ENCODE peak calls at places on chromosome 4, in ten cellular contexts. B is Peyer's patch, M is lung, A is IMR-90, E is adrenal gland, P is aorta, I is Panc1, N is colonic mucosa, H is upper lobe of left lung, D is astrocyte. Q is an unnamed sample.

GRCh38 chr4:1822568-1823544 is 29.8 kb downstream of the FGFR3 start:
- DNase-seq in M (no peak), H (peak; percentile 73), P (no peak), B (no peak), D (no peak), N (no peak), E (no peak), A (no peak), I (no peak), Q (no peak)

GRCh38 chr4:54941994-54942552 is 183.3 kb downstream of the KDR start:
- DNase-seq in I (no peak), B (no peak), D (no peak), H (no peak), N (no peak), E (peak; percentile 22), P (no peak), A (no peak), M (no peak), Q (no peak)

GRCh38 chr4:176340871-176341685 is 21.3 kb downstream of the SPCS3 start:
- DNase-seq in A (peak; percentile 66), I (no peak), P (no peak), H (no peak), B (no peak), E (no peak), D (no peak), M (no peak), N (no peak), Q (no peak)

GRCh38 chr4:113901994-113902787 is 77.3 kb downstream of the ARSJ start:
- DNase-seq in E (no peak), D (no peak), B (peak; percentile 64), A (no peak), P (no peak), M (peak; percentile 70), N (peak; percentile 79), I (no peak), H (no peak), Q (no peak)

GRCh38 chr4:161585011-161585410 is 578.8 kb downstream of the FSTL5 start:
- DNase-seq in I (no peak), N (no peak), H (no peak), A (no peak), D (no peak), P (no peak), B (no peak), M (no peak), E (no peak), Q (no peak)

GRCh38 chr4:19711871-19712270 is 539.8 kb upstream of the SLIT2 start:
- DNase-seq in B (no peak), M (no peak), I (peak; percentile 5), D (peak; percentile 85), N (no peak), H (no peak), A (peak; percentile 87), P (no peak), E (no peak), Q (no peak)

GRCh38 chr4:65983062-65983461 is 312.8 kb upstream of the EPHA5 start:
- DNase-seq in D (peak; percentile 68), A (no peak), B (no peak), P (no peak), E (no peak), M (no peak), N (no peak), I (no peak), H (no peak), Q (no peak)

GRCh38 chr4:21470531-21470930 is 478.0 kb downstream of the KCNIP4 start:
- DNase-seq in B (no peak), N (no peak), E (no peak), I (no peak), D (peak; percentile 58), P (no peak), H (no peak), A (no peak), M (no peak), Q (peak; percentile 81)

GRCh38 chr4:188781655-188782054 is 642.4 kb downstream of the TRIML1 start:
- DNase-seq in P (no peak), I (no peak), M (no peak), B (no peak), A (peak; percentile 16), H (no peak), E (no peak), N (no peak), D (no peak), Q (peak; percentile 23)

GRCh38 chr4:38290914-38291313 is 330.7 kb downstream of the PTTG2 start:
- DNase-seq in A (no peak), E (no peak), N (no peak), M (no peak), H (no peak), D (no peak), P (no peak), B (no peak), I (no peak), Q (no peak)
- H3K27ac ChIP-seq in A (no peak overlapping the region), E (no peak overlapping the region), N (no peak overlapping the region), M (no peak overlapping the region), H (no peak overlapping the region), D (no peak overlapping the region), P (no peak overlapping the region), B (no peak overlapping the region), I (no peak overlapping the region), Q (no peak overlapping the region)

DNA sequence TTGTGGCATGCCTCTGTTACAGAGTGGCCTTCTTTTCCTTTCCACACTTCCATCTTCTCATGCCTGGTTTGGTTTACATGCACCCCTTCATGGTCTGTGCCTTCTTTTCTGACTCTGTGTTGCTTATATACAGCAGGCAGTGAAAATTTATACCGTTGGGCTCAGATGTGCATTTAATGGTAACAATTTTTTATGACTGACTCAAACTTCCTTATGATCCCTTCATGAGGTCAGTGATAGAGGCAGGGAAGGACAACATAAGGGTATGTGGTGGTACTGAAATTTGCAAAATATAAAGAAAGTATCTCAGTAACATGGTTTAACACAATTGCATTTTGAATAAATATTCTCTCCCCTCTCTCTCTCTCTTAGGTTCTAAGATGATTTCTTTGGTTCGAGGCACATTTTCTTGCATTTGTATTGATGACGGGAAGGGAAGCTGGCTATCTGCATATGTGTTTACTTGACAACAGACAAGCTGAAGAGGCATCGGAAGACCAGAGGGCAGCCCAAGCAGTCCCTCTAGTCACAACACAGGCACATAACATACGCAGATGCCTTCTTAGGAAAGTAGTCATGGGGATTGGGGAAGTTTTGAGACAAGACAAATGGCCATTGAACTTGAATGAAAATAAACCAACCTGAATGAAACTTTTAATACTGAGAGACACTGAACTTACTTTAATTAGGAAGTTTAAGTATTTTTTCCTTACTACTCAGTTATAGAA is 163.3 kb upstream of the LEF1 start:
- DNase-seq in D (no peak), P (no peak), H (no peak), B (no peak), I (no peak), E (no peak), M (no peak), A (no peak), N (no peak), Q (no peak)
- H3K27me3 ChIP-seq in D (no peaks in the 10 kb centered on the region), P (peaks cover 2% of the 10 kb centered on the region), H (no peaks in the 10 kb centered on the region), B (no peaks in the 10 kb centered on the region), I (no peaks in the 10 kb centered on the region), E (no peaks in the 10 kb centered on the region), M (no peaks in the 10 kb centered on the region), A (peaks cover 7% of the 10 kb centered on the region), N (no peaks in the 10 kb centered on the region), Q (no peaks in the 10 kb centered on the region)

DNA sequence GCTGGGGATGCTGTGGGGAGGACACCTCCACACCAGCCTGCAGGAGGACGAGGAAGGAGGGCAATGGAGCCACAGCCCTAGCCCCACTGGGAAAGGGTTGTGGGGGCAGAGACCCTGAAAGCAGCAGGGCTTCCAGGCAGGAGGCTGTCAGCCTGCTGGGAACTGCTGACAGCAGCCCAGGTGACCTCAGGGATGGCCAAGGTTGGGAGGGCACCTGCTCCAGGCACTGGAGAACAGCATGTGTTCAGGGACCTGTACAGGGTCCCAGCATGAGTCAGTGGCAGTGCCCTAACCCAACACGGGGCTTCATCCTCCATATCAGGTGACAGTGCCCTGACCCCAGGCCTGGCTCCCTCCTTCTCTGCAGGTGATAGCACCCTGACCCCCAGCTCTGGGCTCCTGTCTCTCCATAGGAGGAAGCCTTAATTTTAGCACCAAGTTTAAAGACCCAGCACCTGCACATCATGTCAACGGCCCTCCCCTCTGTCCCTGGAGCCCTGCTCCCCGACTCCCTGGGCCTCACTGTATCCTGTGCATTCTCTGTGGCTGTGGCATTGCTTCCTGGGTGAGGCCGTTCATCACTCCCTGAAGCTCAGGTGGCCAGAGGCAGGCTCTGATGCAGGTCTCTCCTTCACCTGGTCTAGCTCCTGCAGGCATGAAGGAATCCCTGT is 66.3 kb downstream of the CRMP1 start:
- DNase-seq in H (no peak), I (no peak), B (peak; percentile 37), D (no peak), A (no peak), N (no peak), E (no peak), M (no peak), P (no peak), Q (no peak)
- H3K4me1 ChIP-seq in H (peaks cover 10% of the 10 kb centered on the region), I (no peaks in the 10 kb centered on the region), B (no peaks in the 10 kb centered on the region), D (no peaks in the 10 kb centered on the region), A (no peaks in the 10 kb centered on the region), N (no peaks in the 10 kb centered on the region), E (no peaks in the 10 kb centered on the region), M (no peaks in the 10 kb centered on the region), P (no peaks in the 10 kb centered on the region), Q (no peaks in the 10 kb centered on the region)

DNA sequence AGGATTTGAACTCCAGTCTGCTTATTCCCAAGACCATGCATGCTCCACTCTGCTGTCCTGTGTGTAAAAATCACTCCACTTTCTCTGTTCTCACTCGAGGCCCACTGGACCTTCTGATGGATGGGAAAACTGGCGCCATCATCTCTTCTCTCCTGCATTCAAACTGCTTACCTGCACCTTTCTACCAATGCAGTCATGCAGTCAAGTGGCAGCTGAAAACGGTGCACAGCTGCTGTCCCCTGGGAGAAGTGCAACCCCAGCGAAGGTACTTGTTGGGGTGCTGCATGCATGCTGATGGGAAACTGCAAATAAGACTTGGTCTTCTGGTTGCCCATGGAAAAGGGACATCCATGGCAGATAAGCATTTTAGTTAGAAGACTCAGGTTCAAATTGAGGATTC is 147.1 kb downstream of the EVC2 start:
- DNase-seq in H (no peak), M (no peak), D (no peak), I (no peak), A (no peak), P (no peak), B (no peak), N (no peak), E (no peak), Q (no peak)
- H3K27ac ChIP-seq in H (no peak overlapping the region), M (no peak overlapping the region), D (no peak overlapping the region), I (no peak overlapping the region), A (no peak overlapping the region), P (no peak overlapping the region), B (no peak overlapping the region), N (no peak overlapping the region), E (no peak overlapping the region), Q (no peak overlapping the region)

GRCh38 chr4:796206-796605 is 29.7 kb downstream of the CPLX1 start:
- DNase-seq in E (no peak), B (no peak), A (no peak), I (no peak), M (no peak), H (no peak), P (peak; percentile 10), D (no peak), N (no peak), Q (no peak)
- H3K27me3 ChIP-seq in E (no peaks in the 10 kb centered on the region), B (no peaks in the 10 kb centered on the region), A (peaks cover 55% of the 10 kb centered on the region), I (no peaks in the 10 kb centered on the region), M (peaks cover 9% of the 10 kb centered on the region), H (peaks cover 42% of the 10 kb centered on the region), P (no peaks in the 10 kb centered on the region), D (peaks cover 49% of the 10 kb centered on the region), N (peaks cover 42% of the 10 kb centered on the region), Q (no peaks in the 10 kb centered on the region)

Q was measured in SJCRH30.